ENCODE peak calls at places on chromosomes 2 and 18, in eight cellular contexts. F is coronary artery; A is AG09319; R is HFFc6; X is transverse colon; I is HFF-Myc; O is CD8-positive, alpha-beta T cell; S is psoas muscle. B is an unnamed sample.

GRCh38 chr2:71466301-71467179 is 13.2 kb downstream of the DYSF start:
- DNase-seq in A (no peak), O (no peak), R (no peak), I (no peak), X (no peak), F (no peak), S (peak), B (no peak)

GRCh38 chr2:221554769-221555510 is 17.2 kb downstream of the EPHA4 start:
- DNase-seq in I (no peak), O (no peak), X (no peak), F (no peak), R (peak), S (no peak), A (no peak), B (no peak)

GRCh38 chr18:42296723-42297122 is 341.7 kb downstream of the PIK3C3 start:
- DNase-seq in S (no peak), A (no peak), X (no peak), O (no peak), F (no peak), R (peak), I (no peak), B (no peak)

GRCh38 chr18:56493531-56493930 is 144.9 kb downstream of the TXNL1 start:
- DNase-seq in S (no peak), A (no peak), R (no peak), F (no peak), O (no peak), X (no peak), I (no peak), B (no peak)

GRCh38 chr18:13136689-13137040 is 81.9 kb upstream of the LDLRAD4 start:
- DNase-seq in S (peak), A (no peak), O (no peak), I (no peak), F (no peak), R (no peak), X (peak), B (no peak)

GRCh38 chr2:48248251-48248933 is 281.6 kb upstream of the STON1 start:
- DNase-seq in I (peak), O (no peak), R (peak), F (no peak), X (no peak), S (no peak), A (peak), B (no peak)

GRCh38 chr18:56770873-56771272 is 119.7 kb downstream of the WDR7 start:
- DNase-seq in F (no peak), O (no peak), R (peak), S (no peak), A (peak), X (no peak), I (no peak), B (no peak)

GRCh38 chr2:164606557-164606956 is 14.7 kb downstream of the GRB14 start:
- DNase-seq in S (no peak), X (no peak), I (no peak), O (no peak), F (no peak), R (no peak), A (peak), B (no peak)

GRCh38 chr2:37982147-37982582 is 57.1 kb downstream of the RMDN2 start:
- DNase-seq in R (peak), I (peak), A (peak), F (peak), O (peak), X (peak), S (peak), B (peak)

GRCh38 chr2:151616760-151617339 is 117.4 kb downstream of the NEB start:
- DNase-seq in R (no peak), A (no peak), I (no peak), S (no peak), O (no peak), X (no peak), F (no peak), B (no peak)

GRCh38 chr18:35043207-35043606 is 2.0 kb downstream of the MAPRE2 start:
- DNase-seq in A (no peak), F (no peak), O (no peak), S (no peak), I (no peak), R (no peak), X (no peak), B (no peak)

GRCh38 chr2:98649992-98650375 is 41.6 kb downstream of the UNC50 start:
- DNase-seq in I (no peak), X (no peak), A (no peak), O (no peak), R (no peak), F (no peak), S (no peak), B (no peak)

GRCh38 chr2:40395169-40396023 is 56.5 kb downstream of the SLC8A1 start:
- DNase-seq in F (no peak), X (no peak), O (no peak), I (no peak), A (no peak), S (no peak), R (no peak), B (no peak)

GRCh38 chr2:179051250-179051649 is 1.3 kb upstream of the CCDC141 start:
- DNase-seq in R (no peak), I (no peak), O (no peak), A (no peak), X (no peak), F (no peak), S (no peak), B (no peak)

GRCh38 chr18:74819433-74820059 is 221.9 kb downstream of the ZNF407 start:
- DNase-seq in X (no peak), F (no peak), S (no peak), A (no peak), O (no peak), R (no peak), I (no peak), B (no peak)

GRCh38 chr18:2108581-2108980 is 462.7 kb downstream of the METTL4 start:
- DNase-seq in F (no peak), S (no peak), R (peak), X (no peak), I (no peak), A (no peak), O (no peak), B (no peak)

GRCh38 chr2:207227062-207227748 is 61.5 kb upstream of the KLF7 start:
- DNase-seq in R (no peak), I (no peak), O (no peak), F (no peak), A (no peak), S (peak), X (peak), B (no peak)

GRCh38 chr2:123916512-123916911 is 108.6 kb upstream of the CNTNAP5 start:
- DNase-seq in S (no peak), O (no peak), F (no peak), A (no peak), I (no peak), R (no peak), X (no peak), B (no peak)

GRCh38 chr2:204479557-204479956 is 65.7 kb upstream of the PARD3B start:
- DNase-seq in A (no peak), S (no peak), I (no peak), X (no peak), O (no peak), R (no peak), F (no peak), B (no peak)

GRCh38 chr2:75311993-75312392 is 112.7 kb upstream of the TACR1 start:
- DNase-seq in X (peak), I (no peak), S (no peak), R (no peak), O (no peak), F (no peak), A (no peak), B (no peak)

GRCh38 chr18:39913790-39914366 is 2041.2 kb upstream of the PIK3C3 start:
- DNase-seq in F (no peak), I (no peak), R (no peak), X (no peak), A (no peak), S (no peak), O (no peak), B (no peak)

GRCh38 chr18:824179-824578 is 12.1 kb upstream of the YES1 start:
- DNase-seq in S (no peak), A (no peak), X (no peak), R (no peak), O (no peak), I (no peak), F (no peak), B (no peak)

GRCh38 chr2:26144953-26145680 is 27.8 kb upstream of the GAREM2 start:
- DNase-seq in R (peak), F (no peak), O (peak), I (peak), A (peak), X (peak), S (peak), B (no peak)

GRCh38 chr2:214077727-214078126 is 333.1 kb upstream of the VWC2L start:
- DNase-seq in R (no peak), I (no peak), X (no peak), S (no peak), O (no peak), F (no peak), A (no peak), B (no peak)

GRCh38 chr2:10520926-10521325 is 72.8 kb upstream of the ODC1 start:
- DNase-seq in F (no peak), X (no peak), R (no peak), A (no peak), I (no peak), S (no peak), O (no peak), B (no peak)

GRCh38 chr2:173589604-173590277 is 235.1 kb downstream of the CDCA7 start:
- DNase-seq in F (no peak), X (no peak), O (no peak), I (no peak), R (no peak), S (peak), A (no peak), B (no peak)

GRCh38 chr2:113965644-113966043 is 75.8 kb downstream of the ACTR3 start:
- DNase-seq in X (no peak), S (no peak), I (no peak), R (peak), A (no peak), O (peak), F (no peak), B (no peak)
- TF ChIP-seq CTCF in X (peak), S (peak), I (peak), R (peak), A (peak), O (peak), F (no peak), B (no peak)

GRCh38 chr2:187782301-187782700 is 228.1 kb upstream of the TFPI start:
- DNase-seq in F (no peak), S (no peak), O (no peak), X (no peak), I (no peak), A (no peak), R (no peak), B (no peak)

GRCh38 chr2:187783446-187783845 is 229.2 kb upstream of the TFPI start:
- DNase-seq in S (no peak), A (no peak), O (no peak), I (no peak), X (no peak), F (no peak), R (peak), B (no peak)
- TF ChIP-seq CTCF in S (no peak), A (no peak), O (no peak), I (no peak), X (no peak), F (no peak), R (peak), B (no peak)

GRCh38 chr2:54479422-54479821 is 23.3 kb downstream of the SPTBN1 start:
- DNase-seq in F (no peak), X (no peak), S (no peak), A (no peak), R (no peak), O (no peak), I (no peak), B (no peak)

GRCh38 chr2:54483426-54483825 is 27.3 kb downstream of the SPTBN1 start:
- DNase-seq in I (no peak), S (no peak), O (no peak), A (no peak), R (peak), F (no peak), X (no peak), B (no peak)

GRCh38 chr2:54480025-54480424 is 23.9 kb downstream of the SPTBN1 start:
- DNase-seq in O (no peak), A (no peak), F (no peak), S (no peak), X (no peak), I (no peak), R (no peak), B (no peak)

GRCh38 chr2:54481686-54482085 is 25.6 kb downstream of the SPTBN1 start:
- DNase-seq in O (no peak), S (no peak), F (no peak), X (no peak), A (no peak), R (no peak), I (no peak), B (no peak)

DNA sequence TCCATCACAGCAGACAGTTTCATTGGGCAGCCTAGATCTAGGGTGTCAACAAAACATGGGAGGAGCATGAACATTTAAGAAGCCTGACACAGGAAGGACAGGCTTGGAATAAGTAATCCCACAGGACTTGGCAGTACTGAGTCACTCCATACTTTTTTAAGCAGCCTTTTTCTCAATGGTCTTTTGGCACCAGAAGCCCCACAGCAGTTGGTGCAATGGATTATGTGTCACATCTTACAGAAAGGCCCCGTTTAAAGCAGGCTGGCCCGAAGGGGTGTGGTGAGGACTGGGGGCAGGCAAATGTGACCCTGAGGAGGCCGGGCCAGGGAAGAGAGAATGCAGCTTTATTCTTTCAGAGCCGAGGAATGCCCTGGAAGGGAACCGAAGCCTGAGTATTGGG is 26.6 kb downstream of the SPTBN1 start:
- DNase-seq in I (no peak), F (peak), O (no peak), X (peak), A (peak), S (peak), R (peak), B (no peak)
- TF ChIP-seq CTCF in I (no peak), F (no peak), O (no peak), X (no peak), A (no peak), S (no peak), R (no peak), B (no peak)

DNA sequence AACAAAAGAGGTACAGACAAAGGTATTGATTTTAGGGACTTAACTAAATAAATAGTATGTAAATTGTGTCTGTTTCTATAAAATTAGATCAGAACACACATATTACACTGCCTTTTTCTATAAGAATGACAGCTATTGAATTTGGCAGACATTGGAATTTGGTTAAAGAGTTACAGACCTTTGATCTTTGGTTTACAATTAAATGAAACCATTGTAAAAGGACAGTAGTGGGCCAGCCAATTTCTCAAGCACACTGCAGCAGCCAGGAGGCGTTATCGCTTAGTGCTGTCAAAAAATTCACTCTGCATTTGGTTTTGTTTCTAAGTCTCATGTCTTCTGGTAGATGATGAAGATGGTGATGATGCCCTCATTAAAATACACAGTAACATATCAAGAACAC is 175.9 kb downstream of the NR4A2 start:
- DNase-seq in R (no peak), X (peak), O (no peak), I (no peak), A (no peak), F (no peak), S (no peak), B (no peak)
- TF ChIP-seq CTCF in R (no peak), X (peak), O (no peak), I (no peak), A (no peak), F (no peak), S (no peak), B (no peak)

DNA sequence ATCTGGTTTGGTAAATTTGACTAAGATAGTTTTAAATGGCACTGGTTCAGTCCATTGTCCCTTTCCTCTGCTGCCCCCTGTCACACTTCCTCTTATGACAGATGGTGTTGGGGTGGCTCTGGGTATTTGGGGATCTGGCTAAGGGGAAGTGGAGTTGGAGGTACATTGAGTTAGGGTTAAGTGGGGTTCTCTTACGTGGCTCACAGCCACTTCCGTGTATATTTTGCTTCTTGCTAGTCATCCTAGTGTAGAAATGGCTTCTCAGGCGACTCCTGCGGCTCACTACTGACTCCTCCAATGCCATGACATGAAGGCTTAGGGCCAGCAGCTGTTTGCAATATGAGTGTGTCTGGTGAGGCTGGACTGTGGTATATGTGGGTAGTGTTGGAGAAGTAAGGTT is 187.0 kb downstream of the HAUS1 start:
- DNase-seq in A (no peak), F (no peak), I (no peak), X (no peak), S (no peak), O (no peak), R (no peak), B (no peak)
- TF ChIP-seq CTCF in A (no peak), F (no peak), I (no peak), X (no peak), S (no peak), O (no peak), R (no peak), B (no peak)

DNA sequence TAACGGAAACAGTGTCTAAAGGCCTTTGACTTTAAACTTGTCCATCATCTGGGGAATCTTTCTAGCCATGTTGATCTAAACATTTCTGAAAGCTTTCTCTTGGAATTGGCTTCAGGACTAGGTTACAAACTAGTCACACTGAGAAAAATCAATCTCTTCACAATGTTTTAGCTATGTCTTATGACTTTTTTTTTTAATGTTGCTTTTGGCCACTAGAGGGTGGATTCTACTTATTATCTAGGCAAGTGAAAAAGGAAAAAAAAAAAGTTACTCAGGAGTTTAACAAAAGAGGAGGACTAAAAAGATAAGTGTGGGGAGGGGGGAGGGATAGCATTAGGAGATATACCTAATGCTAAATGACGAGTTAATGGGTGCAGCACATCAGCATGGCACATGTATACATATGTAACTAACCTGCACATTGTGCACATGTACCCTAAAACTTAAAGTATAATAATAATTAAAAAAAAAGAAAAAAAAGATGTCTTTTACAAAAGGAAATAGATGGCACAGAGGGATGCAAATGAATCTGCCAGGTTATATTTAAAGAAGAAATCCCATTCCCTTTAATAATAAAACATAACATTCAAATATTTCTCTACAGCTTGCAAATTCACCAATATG is 160.4 kb upstream of the PID1 start:
- DNase-seq in O (no peak), A (no peak), I (no peak), S (no peak), R (peak), X (no peak), F (no peak), B (no peak)
- TF ChIP-seq CTCF in O (no peak), A (peak), I (peak), S (peak), R (peak), X (peak), F (peak), B (peak)

GRCh38 chr2:174688079-174688478 is 76.2 kb downstream of the CHRNA1 start:
- DNase-seq in X (no peak), A (no peak), I (no peak), F (no peak), S (no peak), O (no peak), R (peak), B (no peak)
- TF ChIP-seq CTCF in X (peak), A (peak), I (peak), F (no peak), S (peak), O (peak), R (peak), B (no peak)

DNA sequence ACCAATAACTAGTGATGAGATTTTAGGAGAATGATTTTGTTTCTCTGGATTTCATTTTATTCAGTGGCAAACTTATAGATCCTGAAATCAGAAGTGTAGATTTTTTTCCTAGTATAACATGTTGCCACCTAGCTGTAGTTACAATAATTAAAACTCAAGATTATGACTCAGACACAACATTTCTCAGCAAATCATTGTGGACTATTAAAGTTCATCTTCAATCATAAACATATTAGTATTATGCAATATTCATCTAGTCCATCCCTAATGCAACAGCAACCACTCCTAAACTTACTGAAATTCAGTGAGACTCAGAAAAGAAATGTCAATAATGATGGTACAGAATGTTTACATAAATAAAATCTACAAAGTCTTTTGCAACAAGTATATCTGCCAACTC is 51.3 kb downstream of the USP34 start:
- DNase-seq in X (no peak), A (no peak), O (no peak), I (no peak), S (no peak), R (no peak), F (no peak), B (no peak)
- TF ChIP-seq CTCF in X (no peak), A (no peak), O (no peak), I (no peak), S (no peak), R (peak), F (no peak), B (no peak)